ENCODE peak calls at places on chromosomes 7 and 10, in five cellular contexts. W is upper lobe of right lung; L is HL-60; T is activated CD4-positive, alpha-beta T cell treated with anti-CD3 and anti-CD28 coated beads, Interleukin-2, amount 10 ng/mL, durations not matched to agents 7 days and 5 days; C is SJSA1. G is an unnamed sample.
A peak's percentile ranks its signal among the peaks of the same experiment; 100 is the strongest.

GRCh38 chr7:27096756-27097514 is 1.1 kb upstream of the HOXA1 start:
- DNase-seq in W (peak; percentile 83), L (no peak), T (no peak), C (peak; percentile 16), G (no peak)

GRCh38 chr10:99540673-99541531 is 8.2 kb downstream of the NKX2-3 start:
- DNase-seq in W (peak; percentile 78), L (no peak), T (no peak), C (no peak), G (no peak)

GRCh38 chr7:33776791-33777190 is 128.5 kb upstream of the BMPER start:
- DNase-seq in W (no peak), L (no peak), T (no peak), C (no peak), G (no peak)

GRCh38 chr7:6476596-6477374 is 29.0 kb upstream of the DAGLB start:
- DNase-seq in W (no peak), L (no peak), T (no peak), C (no peak), G (no peak)

GRCh38 chr7:66379761-66380160 is 174.6 kb downstream of the TPST1 start:
- DNase-seq in W (no peak), L (no peak), T (no peak), C (peak; percentile 21), G (no peak)

GRCh38 chr7:131625817-131626372 is 69.5 kb upstream of the PODXL start:
- DNase-seq in W (no peak), L (no peak), T (no peak), C (peak; percentile 91), G (no peak)

GRCh38 chr10:100248820-100249219 is 18.6 kb downstream of the CWF19L1 start:
- DNase-seq in W (no peak), L (no peak), T (no peak), C (no peak), G (no peak)

GRCh38 chr7:144531181-144531580 is 127.7 kb upstream of the NOBOX start:
- DNase-seq in W (no peak), L (no peak), T (no peak), C (no peak), G (no peak)

GRCh38 chr10:77889277-77889903 is 37.2 kb downstream of the DLG5 start:
- DNase-seq in W (peak; percentile 83), L (no peak), T (no peak), C (no peak), G (peak; percentile 33)

GRCh38 chr7:39987641-39988347 is 37.7 kb downstream of the CDK13 start:
- DNase-seq in W (no peak), L (no peak), T (peak; percentile 40), C (no peak), G (no peak)

GRCh38 chr7:11294965-11295364 is 321.3 kb downstream of the PHF14 start:
- DNase-seq in W (no peak), L (no peak), T (no peak), C (no peak), G (no peak)

GRCh38 chr10:91799580-91799975 is 1.4 kb downstream of the TNKS2 start:
- DNase-seq in W (no peak), L (no peak), T (no peak), C (no peak), G (no peak)

GRCh38 chr10:103703941-103704919 is 151.1 kb downstream of the SH3PXD2A start:
- DNase-seq in W (no peak), L (no peak), T (no peak), C (no peak), G (no peak)

GRCh38 chr7:157692156-157693011 is 355.6 kb downstream of the DNAJB6 start:
- DNase-seq in W (peak; percentile 56), L (no peak), T (no peak), C (no peak), G (no peak)

GRCh38 chr10:26879744-26880143 is 19.0 kb upstream of the ABI1 start:
- DNase-seq in W (peak; percentile 82), L (no peak), T (no peak), C (no peak), G (peak; percentile 32)

GRCh38 chr7:155213385-155213784 is 84.3 kb upstream of the INSIG1 start:
- DNase-seq in W (no peak), L (no peak), T (no peak), C (no peak), G (no peak)

GRCh38 chr7:129368389-129368986 is 65.7 kb upstream of the STRIP2 start:
- DNase-seq in W (no peak), L (no peak), T (no peak), C (no peak), G (no peak)

GRCh38 chr7:46755120-46756034 is 826.5 kb downstream of the TNS3 start:
- DNase-seq in W (no peak), L (no peak), T (no peak), C (no peak), G (no peak)

GRCh38 chr7:105131033-105131656 is 117.1 kb downstream of the KMT2E start:
- DNase-seq in W (no peak), L (no peak), T (no peak), C (no peak), G (no peak)

GRCh38 chr10:77850620-77851231 is 75.8 kb downstream of the DLG5 start:
- DNase-seq in W (no peak), L (no peak), T (no peak), C (no peak), G (no peak)

GRCh38 chr10:70186571-70186970 is 16.3 kb upstream of the SAR1A start:
- DNase-seq in W (no peak), L (no peak), T (no peak), C (no peak), G (no peak)

GRCh38 chr10:130784326-130784725 is 527.2 kb downstream of the TCERG1L start:
- DNase-seq in W (no peak), L (no peak), T (no peak), C (no peak), G (no peak)

GRCh38 chr7:2661602-2662272 is 26.3 kb upstream of the AMZ1 start:
- DNase-seq in W (no peak), L (no peak), T (no peak), C (no peak), G (no peak)

GRCh38 chr10:75672842-75673241 is 241.4 kb downstream of the LRMDA start:
- DNase-seq in W (no peak), L (no peak), T (no peak), C (no peak), G (no peak)

GRCh38 chr10:104622598-104623209 is 18.4 kb upstream of the SORCS3 start:
- DNase-seq in W (no peak), L (peak; percentile 5), T (peak; percentile 16), C (no peak), G (peak; percentile 5)

GRCh38 chr10:89001428-89002072 is 11.0 kb downstream of the FAS start:
- DNase-seq in W (no peak), L (no peak), T (no peak), C (no peak), G (no peak)

GRCh38 chr10:5147981-5148677 is 36.8 kb downstream of the AKR1C8 start:
- DNase-seq in W (no peak), L (no peak), T (no peak), C (no peak), G (no peak)

GRCh38 chr10:614772-615582 is 74.5 kb downstream of the DIP2C start:
- DNase-seq in W (no peak), L (no peak), T (no peak), C (peak; percentile 34), G (no peak)

GRCh38 chr7:141558544-141559183 is 7.5 kb downstream of the AGK start:
- DNase-seq in W (no peak), L (no peak), T (peak; percentile 44), C (no peak), G (peak; percentile 91)

GRCh38 chr10:122307669-122308486 is 36.8 kb downstream of the BTBD16 start:
- DNase-seq in W (no peak), L (no peak), T (no peak), C (peak; percentile 84), G (no peak)

GRCh38 chr7:45573636-45574470 is at the start of gene ADCY1:
- DNase-seq in W (no peak), L (peak; percentile 10), T (peak; percentile 17), C (no peak), G (no peak)

GRCh38 chr10:58367049-58367448 is 18.2 kb upstream of the TFAM start:
- DNase-seq in W (no peak), L (no peak), T (no peak), C (no peak), G (no peak)

GRCh38 chr7:151366141-151366871 is 24.7 kb downstream of the NUB1 start:
- DNase-seq in W (no peak), L (no peak), T (no peak), C (peak; percentile 16), G (no peak)

GRCh38 chr7:154833839-154834238 is 169.1 kb downstream of the PAXIP1 start:
- DNase-seq in W (no peak), L (no peak), T (no peak), C (no peak), G (no peak)

GRCh38 chr7:11358637-11359036 is 385.0 kb downstream of the PHF14 start:
- DNase-seq in W (no peak), L (no peak), T (no peak), C (no peak), G (no peak)

GRCh38 chr10:4978870-4979269 is 15.7 kb downstream of the AKR1C1 start:
- DNase-seq in W (no peak), L (no peak), T (no peak), C (no peak), G (no peak)

GRCh38 chr10:108208732-108209131 is 1044.2 kb upstream of the SORCS1 start:
- DNase-seq in W (no peak), L (no peak), T (no peak), C (no peak), G (no peak)

GRCh38 chr7:14233898-14234174 is 244.4 kb upstream of the ETV1 start:
- DNase-seq in W (no peak), L (no peak), T (no peak), C (no peak), G (no peak)

GRCh38 chr10:72796042-72796441 is 97.5 kb upstream of the OIT3 start:
- DNase-seq in W (no peak), L (no peak), T (no peak), C (no peak), G (no peak)